ENCODE peak calls at places on chromosome 20, in eight cellular contexts. K is A549, T is transverse colon, I is right lobe of liver, Q is heart left ventricle, U is K562, B is spleen, J is body of pancreas. Y is an unnamed sample. For H3K4me1, the result is how much of the 10 kb centered on the place peaks cover.

GRCh38 chr20:52469143-52469542 is 277.6 kb upstream of the ZFP64 start:
- DNase-seq in B (no peak), U (no peak), I (no peak), Q (no peak), K (no peak), J (no peak), T (no peak), Y (no peak)

GRCh38 chr20:16647875-16648597 is 74.8 kb upstream of the KIF16B start:
- DNase-seq in J (no peak), U (no peak), B (no peak), Q (no peak), I (no peak), T (no peak), K (no peak), Y (no peak)

GRCh38 chr20:44034965-44035635 is 120.4 kb downstream of the TOX2 start:
- DNase-seq in K (no peak), U (no peak), J (no peak), T (no peak), Q (no peak), B (peak), I (peak), Y (peak)

GRCh38 chr20:20711413-20711812 is 1.0 kb downstream of the RALGAPA2 start:
- DNase-seq in Q (no peak), U (no peak), I (no peak), T (peak), B (peak), K (no peak), J (peak), Y (peak)

GRCh38 chr20:44021186-44021585 is 106.5 kb downstream of the TOX2 start:
- DNase-seq in K (no peak), T (no peak), I (no peak), B (no peak), J (no peak), U (no peak), Q (no peak), Y (no peak)

GRCh38 chr20:51692806-51693400 is 75.3 kb downstream of the ATP9A start:
- DNase-seq in I (no peak), U (no peak), Q (no peak), B (no peak), T (no peak), J (no peak), K (no peak), Y (no peak)

GRCh38 chr20:58837717-58838116 is 13.0 kb downstream of the GNAS-AS1 start:
- DNase-seq in U (no peak), I (no peak), B (no peak), T (no peak), J (no peak), Q (no peak), K (no peak), Y (no peak)

GRCh38 chr20:36591281-36591680 is 14.3 kb upstream of the RAB5IF start:
- DNase-seq in U (no peak), T (no peak), Q (no peak), K (no peak), I (no peak), B (no peak), J (no peak), Y (no peak)

GRCh38 chr20:57397693-57398108 is 6.5 kb downstream of the RBM38 start:
- DNase-seq in Q (no peak), T (peak), K (no peak), I (no peak), U (no peak), B (peak), J (peak), Y (no peak)

GRCh38 chr20:58508762-58509395 is 6.3 kb downstream of the APCDD1L start:
- DNase-seq in Q (no peak), K (no peak), U (no peak), B (no peak), T (no peak), J (no peak), I (no peak), Y (peak)

GRCh38 chr20:59701236-59701635 is 96.9 kb downstream of the PHACTR3 start:
- DNase-seq in U (no peak), Q (no peak), J (no peak), B (no peak), K (no peak), T (no peak), I (no peak), Y (no peak)

GRCh38 chr20:31606678-31606927 is 1.5 kb downstream of the ID1 start:
- DNase-seq in J (no peak), B (no peak), I (no peak), K (no peak), T (peak), U (no peak), Q (no peak), Y (no peak)

GRCh38 chr20:44594730-44595129 is 12.4 kb downstream of the PKIG start:
- DNase-seq in U (peak), K (peak), I (no peak), Q (peak), J (no peak), T (no peak), B (no peak), Y (no peak)

GRCh38 chr20:21259346-21259745 is 43.8 kb upstream of the XRN2 start:
- DNase-seq in U (no peak), K (no peak), J (no peak), I (no peak), B (no peak), T (no peak), Q (no peak), Y (no peak)

GRCh38 chr20:37202267-37202943 is 23.1 kb upstream of the MROH8 start:
- DNase-seq in I (no peak), B (no peak), U (peak), T (peak), K (peak), J (peak), Q (no peak), Y (no peak)

GRCh38 chr20:57653546-57653900 is 33.3 kb upstream of the ZBP1 start:
- DNase-seq in T (no peak), I (peak), K (no peak), U (no peak), Q (no peak), J (no peak), B (peak), Y (peak)

GRCh38 chr20:41308290-41308691 is 9.2 kb downstream of the ZHX3 start:
- DNase-seq in U (no peak), K (no peak), T (no peak), Q (no peak), I (no peak), B (no peak), J (no peak), Y (no peak)

GRCh38 chr20:39878321-39878720 is 810.7 kb downstream of the MAFB start:
- DNase-seq in I (no peak), J (no peak), K (no peak), B (no peak), U (no peak), Q (no peak), T (no peak), Y (no peak)

GRCh38 chr20:51238675-51239305 is 215.9 kb upstream of the KCNG1 start:
- DNase-seq in I (no peak), B (no peak), J (no peak), U (no peak), Q (no peak), K (no peak), T (no peak), Y (no peak)

GRCh38 chr20:16621435-16622141 is 48.3 kb upstream of the KIF16B start:
- DNase-seq in K (no peak), B (no peak), T (no peak), J (no peak), U (peak), Q (no peak), I (no peak), Y (no peak)

GRCh38 chr20:18632196-18632789 is 44.4 kb downstream of the DTD1 start:
- DNase-seq in I (peak), B (peak), U (peak), Q (peak), K (peak), J (peak), T (peak), Y (no peak)

GRCh38 chr20:50101900-50102299 is 11.1 kb downstream of the UBE2V1 start:
- DNase-seq in I (no peak), T (no peak), B (no peak), U (peak), J (no peak), K (no peak), Q (no peak), Y (no peak)

GRCh38 chr20:58850693-58851174 is at the start of gene GNAS-AS1:
- DNase-seq in Q (peak), I (no peak), J (peak), U (peak), K (no peak), T (peak), B (peak), Y (no peak)

GRCh38 chr20:2873747-2874041 is 413 bp downstream of the PTPRA start:
- DNase-seq in U (no peak), T (peak), J (peak), I (no peak), Q (peak), K (no peak), B (peak), Y (no peak)

GRCh38 chr20:17066955-17067354 is 159.9 kb upstream of the PCSK2 start:
- DNase-seq in J (no peak), K (no peak), I (no peak), B (no peak), Q (no peak), U (no peak), T (no peak), Y (no peak)

GRCh38 chr20:38046572-38046971 is 13.0 kb downstream of the RPRD1B start:
- DNase-seq in K (no peak), I (no peak), U (no peak), B (no peak), T (no peak), J (no peak), Q (no peak), Y (no peak)

GRCh38 chr20:10557685-10558084 is 116.1 kb downstream of the JAG1 start:
- DNase-seq in Q (no peak), B (no peak), K (peak), J (no peak), U (no peak), T (no peak), I (no peak), Y (no peak)

GRCh38 chr20:19056909-19057308 is 155.5 kb upstream of the SLC24A3 start:
- DNase-seq in J (no peak), B (no peak), Q (no peak), I (no peak), K (no peak), T (no peak), U (peak), Y (no peak)

GRCh38 chr20:34045294-34045693 is 51.6 kb downstream of the RALY start:
- DNase-seq in I (peak), U (peak), J (peak), B (no peak), K (no peak), Q (peak), T (no peak), Y (no peak)

GRCh38 chr20:38805502-38805957 is at the start of gene PPP1R16B:
- DNase-seq in U (peak), J (peak), I (peak), B (peak), Q (peak), K (no peak), T (peak), Y (no peak)

GRCh38 chr20:59650418-59650817 is 46.1 kb downstream of the PHACTR3 start:
- DNase-seq in K (peak), J (no peak), Q (no peak), T (no peak), B (no peak), I (no peak), U (no peak), Y (no peak)

GRCh38 chr20:7723284-7723683 is 217.0 kb downstream of the HAO1 start:
- DNase-seq in U (no peak), J (no peak), I (no peak), T (no peak), B (no peak), K (peak), Q (no peak), Y (no peak)

GRCh38 chr20:45042978-45043377 is 57.9 kb downstream of the KCNS1 start:
- DNase-seq in U (no peak), J (no peak), K (no peak), I (no peak), Q (no peak), T (no peak), B (no peak), Y (no peak)

GRCh38 chr20:32963176-32963575 is 41.1 kb downstream of the SUN5 start:
- DNase-seq in T (no peak), B (peak), J (no peak), I (no peak), U (no peak), K (no peak), Q (no peak), Y (no peak)
- H3K4me1 ChIP-seq in T (under half), B (under half), J (under half), I (under half), U (under half), K (under half), Q (under half), Y (under half)

GRCh38 chr20:62602550-62602949 is 39.8 kb upstream of the SLCO4A1 start:
- DNase-seq in J (peak), I (no peak), Q (peak), B (peak), U (no peak), T (peak), K (no peak), Y (no peak)

GRCh38 chr20:62604796-62605195 is 37.5 kb upstream of the SLCO4A1 start:
- DNase-seq in J (no peak), B (no peak), T (no peak), U (no peak), Q (no peak), I (no peak), K (no peak), Y (no peak)

GRCh38 chr20:62605236-62605948 is 36.9 kb upstream of the SLCO4A1 start:
- DNase-seq in B (no peak), U (no peak), K (no peak), Q (no peak), I (no peak), J (no peak), T (no peak), Y (no peak)

GRCh38 chr20:62603021-62603906 is 39.0 kb upstream of the SLCO4A1 start:
- DNase-seq in I (peak), K (no peak), B (peak), Q (peak), U (no peak), T (peak), J (peak), Y (no peak)

GRCh38 chr20:62603907-62604785 is 38.2 kb upstream of the SLCO4A1 start:
- DNase-seq in U (no peak), K (no peak), B (no peak), J (no peak), T (no peak), Q (no peak), I (no peak), Y (no peak)
- TF ChIP-seq POLR2A in U (no peak), K (no peak), B (no peak), J (no peak), T (no peak), Q (no peak), I (no peak), Y (no peak)

GRCh38 chr20:25059487-25059820 is 1.5 kb upstream of the ACSS1 start:
- DNase-seq in B (peak), I (no peak), Q (peak), T (no peak), K (no peak), U (no peak), J (no peak), Y (no peak)
- H3K4me1 ChIP-seq in B (under half), I (under half), Q (under half), T (under half), K (under half), U (under half), J (half or more), Y (under half)

DNA sequence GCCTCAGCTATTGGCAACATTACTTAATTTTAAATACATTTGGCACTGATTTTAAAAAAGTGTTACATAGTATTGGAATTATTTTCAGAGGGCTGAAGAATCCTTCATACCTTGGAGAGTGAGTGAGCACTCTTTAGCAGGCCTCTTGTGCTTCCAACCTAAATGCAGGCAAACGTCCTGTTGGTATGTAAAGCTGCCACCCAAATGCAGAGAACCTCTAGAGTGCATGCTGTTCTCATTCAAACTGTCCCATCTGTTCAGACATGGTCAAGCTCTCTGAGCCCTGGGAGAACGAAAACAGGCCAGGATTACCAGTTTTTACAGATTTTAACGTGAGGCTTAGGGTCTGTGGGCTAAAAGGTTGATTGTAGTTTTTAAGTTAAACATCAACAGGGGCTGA is 378.0 kb upstream of the FLRT3 start:
- DNase-seq in I (no peak), J (no peak), Q (no peak), B (no peak), K (no peak), U (no peak), T (no peak), Y (no peak)
- TF ChIP-seq POLR2A in I (no peak), J (no peak), Q (no peak), B (no peak), K (no peak), U (no peak), T (no peak), Y (no peak)

GRCh38 chr20:62648318-62648995 is 6.2 kb downstream of the SLCO4A1 start:
- DNase-seq in K (no peak), I (no peak), T (no peak), B (no peak), Q (no peak), J (no peak), U (no peak), Y (no peak)
- H3K4me1 ChIP-seq in K (under half), I (under half), T (half or more), B (half or more), Q (half or more), J (under half), U (under half), Y (half or more)

DNA sequence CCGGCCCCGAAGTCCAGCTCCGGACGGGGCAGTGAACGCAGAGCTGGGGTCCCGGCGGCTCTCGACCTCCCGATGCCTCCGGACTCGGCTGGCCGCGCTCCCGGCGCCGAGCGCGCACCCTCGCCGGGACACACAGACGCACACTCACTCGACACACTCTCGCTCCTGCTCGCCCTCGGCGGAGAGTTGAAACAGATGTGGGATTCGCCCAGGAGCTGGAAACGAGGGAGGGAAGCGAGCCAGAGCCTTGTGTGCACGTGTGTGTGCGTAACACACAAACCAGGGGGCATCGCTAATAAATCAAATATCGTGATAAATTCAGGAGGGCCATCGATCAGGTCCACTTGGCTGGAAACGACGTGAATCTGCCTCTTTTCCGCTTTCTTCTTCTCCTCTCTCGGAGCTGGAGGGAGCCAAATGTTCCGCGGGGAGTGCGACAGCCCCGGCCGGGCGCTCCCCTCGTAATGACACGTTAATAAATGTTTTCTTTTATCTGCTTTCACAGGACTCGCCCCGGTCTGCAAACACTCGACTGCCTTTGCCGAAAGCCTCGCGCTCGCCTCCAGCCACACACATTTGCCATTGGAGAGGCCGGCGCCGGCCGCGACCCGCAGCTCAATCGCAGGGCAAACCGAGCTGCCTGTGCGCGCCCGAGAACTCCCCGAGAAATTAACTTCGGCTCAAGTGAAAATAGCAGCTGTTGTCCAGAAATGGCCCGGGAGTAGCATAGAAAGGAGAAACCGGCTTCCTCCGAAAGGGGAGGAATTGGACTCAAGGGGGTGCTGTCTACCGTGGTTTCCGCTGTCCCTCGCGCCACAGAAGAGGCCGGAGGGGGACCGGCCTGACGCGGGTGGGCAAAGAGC is 850 bp upstream of the SULF2 start:
- DNase-seq in U (peak), B (no peak), Q (peak), T (peak), K (peak), J (peak), I (peak), Y (no peak)
- TF ChIP-seq POLR2A in U (no peak), B (no peak), Q (no peak), T (peak), K (no peak), J (no peak), I (peak), Y (no peak)

DNA sequence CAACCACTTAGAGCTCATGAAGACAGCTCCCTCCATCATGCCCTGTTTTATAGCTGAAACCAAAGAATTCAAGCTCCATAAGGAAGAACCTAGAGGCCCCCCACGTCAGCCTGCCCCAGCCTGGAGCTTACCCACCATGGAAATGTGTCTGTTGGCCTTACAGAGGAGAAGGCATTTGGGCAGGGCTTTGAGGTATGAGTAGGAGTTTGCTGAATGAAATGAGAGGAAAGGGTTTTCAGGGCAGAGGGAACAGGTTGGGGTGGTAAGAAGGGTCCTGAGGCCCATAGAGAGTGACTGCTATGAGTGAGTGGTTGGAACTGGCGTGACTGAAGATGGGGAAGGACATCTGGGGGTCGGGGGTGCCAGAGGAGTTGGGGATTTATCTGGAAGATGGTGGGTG is 12.7 kb upstream of the GATA5 start:
- DNase-seq in Q (no peak), K (no peak), I (no peak), U (no peak), T (no peak), B (no peak), J (no peak), Y (no peak)
- H3K4me1 ChIP-seq in Q (under half), K (under half), I (under half), U (half or more), T (under half), B (under half), J (half or more), Y (under half)

DNA sequence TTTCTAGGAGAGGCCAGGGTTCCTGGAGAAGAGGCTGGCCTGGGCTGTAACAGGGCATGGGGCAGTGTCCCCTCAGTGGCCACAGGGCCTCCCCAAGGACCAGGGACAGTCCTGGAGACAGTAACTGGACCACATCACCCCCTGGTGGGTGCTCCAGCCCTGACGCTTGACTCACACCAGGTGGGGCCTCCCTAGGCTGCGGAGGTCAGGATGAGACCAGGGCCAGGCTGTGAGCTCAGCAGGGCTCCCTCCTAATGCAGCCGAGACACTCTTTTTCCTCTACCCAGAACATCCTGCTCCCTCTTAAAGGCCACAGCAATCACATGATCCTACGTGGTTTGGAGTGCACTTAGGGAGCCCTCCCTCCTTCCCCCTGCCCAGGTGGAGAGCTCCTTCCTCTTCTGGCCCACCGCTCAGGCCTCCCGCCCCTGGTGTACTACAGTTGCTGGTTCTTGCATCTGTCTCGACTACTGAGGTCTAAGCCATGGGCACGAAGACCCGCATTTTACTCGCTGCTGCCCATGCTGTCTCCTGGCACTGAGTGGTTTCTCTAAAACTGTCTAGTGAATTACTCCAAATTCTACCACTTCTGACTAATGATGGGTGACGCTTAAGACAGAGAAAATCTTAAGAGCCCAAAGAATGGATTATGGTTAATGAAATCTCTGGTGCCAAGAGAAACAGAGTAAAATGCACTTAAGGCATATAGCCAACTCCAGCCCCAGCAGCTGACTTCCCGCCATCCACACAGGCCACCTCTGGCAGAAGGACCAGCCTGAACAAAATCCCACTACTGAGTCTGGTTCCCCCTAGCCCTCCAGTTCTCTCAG is 166.1 kb upstream of the CST7 start:
- DNase-seq in K (no peak), T (no peak), U (peak), I (no peak), B (peak), Q (no peak), J (no peak), Y (no peak)
- TF ChIP-seq POLR2A in K (no peak), T (no peak), U (no peak), I (no peak), B (no peak), Q (no peak), J (no peak), Y (no peak)

GRCh38 chr20:573414-574296 is 30.1 kb upstream of the CSNK2A1 start:
- DNase-seq in K (no peak), I (no peak), U (no peak), Q (no peak), J (no peak), B (no peak), T (no peak), Y (no peak)
- H3K4me1 ChIP-seq in K (under half), I (under half), U (under half), Q (half or more), J (under half), B (under half), T (under half), Y (under half)